ENCODE peak calls at places on chromosomes 11 and 22, in five cellular contexts. U, H, J, F and P are unnamed samples.

GRCh38 chr11:36243641-36244040 is 45.6 kb downstream of the COMMD9 start:
- DNase-seq in U (no peak), H (no peak), J (no peak), F (no peak), P (no peak)

GRCh38 chr11:701741-702513 is 4.1 kb upstream of the EPS8L2 start:
- DNase-seq in U (no peak), H (no peak), J (no peak), F (no peak), P (no peak)

GRCh38 chr11:124633355-124633754 is 10.7 kb downstream of the TBRG1 start:
- DNase-seq in U (no peak), H (no peak), J (no peak), F (no peak), P (no peak)

GRCh38 chr11:76805206-76805913 is 22.2 kb downstream of the TSKU start:
- DNase-seq in U (no peak), H (no peak), J (no peak), F (peak; percentile 28), P (no peak)

GRCh38 chr11:110312670-110313069 is 16.3 kb upstream of the RDX start:
- DNase-seq in U (no peak), H (no peak), J (no peak), F (no peak), P (no peak)

GRCh38 chr11:34052608-34053160 is 1.2 kb downstream of the CAPRIN1 start:
- DNase-seq in U (no peak), H (no peak), J (peak; percentile 7), F (peak; percentile 36), P (peak; percentile 29)

GRCh38 chr22:44129614-44129976 is 51.1 kb upstream of the PARVG start:
- DNase-seq in U (no peak), H (peak; percentile 29), J (no peak), F (no peak), P (no peak)

GRCh38 chr22:23835773-23836144 is 3.0 kb downstream of the DERL3 start:
- DNase-seq in U (peak; percentile 54), H (no peak), J (no peak), F (no peak), P (no peak)

GRCh38 chr11:914204-914603 is 3.6 kb upstream of the CHID1 start:
- DNase-seq in U (no peak), H (no peak), J (no peak), F (no peak), P (no peak)

GRCh38 chr11:108591893-108592292 is 1.7 kb downstream of the EXPH5 start:
- DNase-seq in U (no peak), H (no peak), J (no peak), F (no peak), P (no peak)

GRCh38 chr22:43263645-43264514 is 76.9 kb upstream of the TTLL12 start:
- DNase-seq in U (peak; percentile 90), H (peak; percentile 73), J (peak; percentile 75), F (peak; percentile 65), P (no peak)

GRCh38 chr11:61972796-61973602 is 5.6 kb upstream of the FTH1 start:
- DNase-seq in U (no peak), H (peak; percentile 93), J (peak; percentile 72), F (peak; percentile 58), P (no peak)

GRCh38 chr11:128290106-128290840 is 297.1 kb downstream of the ETS1 start:
- DNase-seq in U (peak; percentile 84), H (peak; percentile 93), J (peak; percentile 75), F (peak; percentile 60), P (peak; percentile 48)

GRCh38 chr11:126354631-126355323 is 709 bp upstream of the ST3GAL4 start:
- DNase-seq in U (no peak), H (no peak), J (no peak), F (no peak), P (no peak)

GRCh38 chr11:84924290-84924689 is 702.9 kb downstream of the DLG2 start:
- DNase-seq in U (no peak), H (no peak), J (no peak), F (no peak), P (no peak)

GRCh38 chr22:17562906-17563870 is at the start of gene SLC25A18:
- DNase-seq in U (peak; percentile 78), H (peak; percentile 55), J (peak; percentile 40), F (no peak), P (peak; percentile 42)

GRCh38 chr22:30185129-30185528 is 61.4 kb downstream of the LIF start:
- DNase-seq in U (no peak), H (no peak), J (no peak), F (no peak), P (no peak)

GRCh38 chr11:121032546-121032945 is 8.6 kb downstream of the TBCEL start:
- DNase-seq in U (no peak), H (peak; percentile 20), J (peak; percentile 5), F (peak; percentile 33), P (no peak)

GRCh38 chr11:76455931-76456330 is 11.1 kb downstream of the EMSY start:
- DNase-seq in U (no peak), H (no peak), J (no peak), F (no peak), P (no peak)

GRCh38 chr11:63768232-63769043 is at the start of gene ZFTA:
- DNase-seq in U (peak; percentile 88), H (peak; percentile 66), J (peak; percentile 68), F (no peak), P (peak; percentile 76)

GRCh38 chr11:63767415-63768231 is 952 bp downstream of the ZFTA start:
- DNase-seq in U (peak; percentile 82), H (peak; percentile 91), J (peak; percentile 68), F (peak; percentile 69), P (peak; percentile 32)

GRCh38 chr11:63764712-63765631 is 3.6 kb downstream of the ZFTA start:
- DNase-seq in U (peak; percentile 70), H (peak; percentile 15), J (peak; percentile 73), F (no peak), P (no peak)

GRCh38 chr11:63765688-63766241 is 2.8 kb downstream of the ZFTA start:
- DNase-seq in U (peak; percentile 72), H (no peak), J (no peak), F (no peak), P (no peak)

DNA sequence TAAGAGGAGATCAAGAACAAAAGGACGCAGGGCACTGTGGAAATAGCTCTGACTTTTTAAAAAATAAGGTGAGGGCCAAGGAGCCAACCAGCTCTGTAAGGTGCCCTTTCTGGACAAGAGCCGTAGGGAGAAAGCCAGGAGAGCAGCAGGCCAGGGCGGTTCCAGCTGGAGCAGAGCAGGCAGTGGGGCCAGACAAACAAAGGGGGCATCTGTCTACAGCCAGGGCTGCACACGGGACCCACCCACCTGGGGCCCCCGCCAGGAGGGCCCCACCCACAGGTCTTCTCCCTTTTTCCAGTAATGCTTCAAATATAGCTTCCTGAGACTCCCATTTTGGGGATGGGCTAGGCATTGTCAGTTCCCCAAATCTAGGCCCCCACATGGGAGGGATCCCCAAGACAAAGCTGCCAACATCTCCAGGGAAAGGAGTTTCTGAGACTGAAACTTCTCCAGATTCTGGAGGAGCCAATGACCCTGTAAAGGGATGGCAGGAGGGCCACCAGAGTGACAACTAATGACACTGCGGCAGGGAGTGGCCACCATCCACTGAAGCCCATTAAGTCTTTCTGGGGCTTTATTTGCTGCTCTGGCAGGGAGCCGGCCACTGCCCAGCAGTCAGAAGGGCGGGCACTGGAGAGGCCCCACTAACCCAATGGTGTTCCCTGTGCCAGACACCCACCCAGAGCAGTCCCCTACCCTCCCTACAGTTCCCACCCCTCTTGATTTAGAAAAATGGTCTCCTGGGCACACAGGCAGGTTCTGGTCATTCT is 1.9 kb downstream of the ZFTA start:
- DNase-seq in U (no peak), H (no peak), J (no peak), F (no peak), P (no peak)
- H3K4me3 ChIP-seq in U (peak overlapping the region; percentile 90), H (peak overlapping the region; percentile 80), J (peak overlapping the region; percentile 88), F (no peak overlapping the region), P (no peak overlapping the region)

GRCh38 chr11:27211370-27212127 is 151.5 kb downstream of the CCDC34 start:
- DNase-seq in U (no peak), H (no peak), J (no peak), F (no peak), P (peak; percentile 38)
- TF ChIP-seq CTCF in U (peak; percentile 31), H (peak; percentile 54), J (no peak), F (no peak), P (peak; percentile 47)

DNA sequence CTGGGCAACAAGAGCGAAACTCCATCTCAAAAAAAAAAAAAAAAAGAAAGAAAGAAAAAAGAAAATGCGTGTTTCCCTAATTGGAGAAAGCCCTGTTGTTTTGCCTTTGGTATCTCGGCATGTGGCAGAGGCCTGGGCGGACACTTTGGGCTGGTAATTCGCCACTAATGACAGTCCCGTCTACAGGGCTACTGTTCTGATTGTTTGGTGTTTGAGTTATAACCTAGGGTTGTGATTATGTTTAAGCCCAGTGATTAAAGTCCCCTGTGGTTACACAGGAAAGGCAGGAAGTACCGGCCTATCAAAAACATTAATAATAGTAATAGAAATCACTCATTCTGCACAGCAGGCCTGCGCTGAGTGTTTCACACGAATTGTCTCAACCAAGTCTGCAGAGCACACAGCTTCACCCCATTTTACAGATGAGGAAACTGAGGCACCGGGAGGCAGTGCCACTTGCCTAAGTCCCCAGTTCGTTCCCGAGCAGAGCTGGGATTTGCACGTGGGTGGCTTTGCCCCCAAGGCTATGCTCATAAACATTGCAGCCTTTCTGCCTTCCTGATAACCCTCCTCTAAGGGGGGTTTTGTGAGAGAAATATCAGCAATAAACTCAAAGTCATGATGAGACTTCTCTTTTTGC is 39.1 kb upstream of the GRAMD4 start:
- DNase-seq in U (peak; percentile 52), H (no peak), J (no peak), F (no peak), P (no peak)
- H3K27ac ChIP-seq in U (no peak overlapping the region), H (no peak overlapping the region), J (peak overlapping the region; percentile 72), F (peak overlapping the region; percentile 73), P (peak overlapping the region; percentile 41)

DNA sequence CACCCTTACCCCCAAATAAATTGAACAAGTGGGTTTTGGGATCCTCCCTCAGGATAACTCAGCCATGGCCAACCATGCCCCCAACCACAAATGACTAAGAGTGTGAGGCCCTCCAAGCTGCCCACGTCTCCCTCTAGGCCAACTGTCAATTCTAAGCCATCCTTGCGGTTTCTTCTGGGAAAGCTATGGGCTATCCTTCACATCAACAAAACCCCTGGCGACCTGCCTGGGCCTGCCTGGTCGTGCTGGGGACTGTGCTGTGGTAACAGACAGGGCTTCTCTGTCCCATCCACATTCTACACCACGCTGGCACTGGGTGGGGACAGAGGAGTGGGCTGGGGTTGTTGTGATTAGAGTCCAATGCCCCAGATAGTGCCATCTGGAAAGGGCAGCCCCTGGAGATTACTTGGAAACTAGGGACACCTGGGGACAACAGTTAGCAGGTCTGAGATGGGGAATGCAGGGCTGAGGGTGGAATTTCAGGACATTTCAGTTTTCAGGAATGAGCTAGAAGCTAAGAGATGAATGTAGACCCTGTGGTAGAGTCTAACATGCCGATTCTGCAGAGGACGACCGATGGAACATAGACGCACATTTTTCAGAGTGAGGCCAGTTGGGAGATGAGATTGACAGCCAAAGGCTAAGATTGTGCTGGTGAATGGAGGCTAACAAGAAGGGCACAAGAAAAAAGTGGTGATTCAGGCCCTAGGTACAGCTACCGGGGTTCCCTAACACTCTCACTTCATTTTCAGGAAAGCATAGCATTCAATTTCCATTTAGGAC is 131.9 kb downstream of the RASSF10 start:
- DNase-seq in U (no peak), H (no peak), J (no peak), F (peak; percentile 40), P (no peak)
- H3K4me3 ChIP-seq in U (no peak overlapping the region), H (no peak overlapping the region), J (no peak overlapping the region), F (no peak overlapping the region), P (no peak overlapping the region)

DNA sequence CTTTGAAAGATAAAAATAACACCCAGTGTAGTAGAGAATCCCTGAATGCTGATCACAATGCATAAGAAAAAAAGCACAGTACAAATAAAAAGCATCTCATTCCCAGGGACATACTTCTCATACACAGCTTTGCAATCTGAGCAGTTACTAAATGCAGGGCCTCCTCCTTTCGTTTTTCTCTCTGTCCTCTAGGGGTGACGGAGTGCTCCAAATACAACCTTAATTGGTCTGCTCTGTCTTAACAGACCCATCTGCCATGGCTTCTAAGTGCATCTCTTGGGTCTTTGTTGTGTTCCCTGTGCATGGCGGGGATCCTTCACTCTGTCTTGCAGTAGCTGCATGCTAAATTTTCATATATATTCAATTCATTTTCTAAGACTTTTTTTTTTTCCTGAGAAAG is 1114.2 kb upstream of the RAG2 start:
- DNase-seq in U (no peak), H (peak; percentile 6), J (no peak), F (no peak), P (peak; percentile 32)
- TF ChIP-seq CTCF in U (no peak), H (peak; percentile 29), J (no peak), F (no peak), P (peak; percentile 55)